ENCODE peak calls at places on chromosomes 16 and 17, in seven cellular contexts. F is GM23248, V is SJSA1, E is PC-3, U is lung, X is Peyer's patch, J is sigmoid colon. T is an unnamed sample. For H3K4me1, the result is how much of the 10 kb centered on the place peaks cover.

GRCh38 chr16:69861276-69862030 is 89.7 kb upstream of the CLEC18A start:
- DNase-seq in F (peak), V (no peak), E (no peak), U (peak), X (no peak), J (peak), T (no peak)

GRCh38 chr16:74064120-74064735 is 232.4 kb upstream of the PSMD7 start:
- DNase-seq in F (peak), V (no peak), E (no peak), U (no peak), X (no peak), J (no peak), T (no peak)

GRCh38 chr17:42337442-42337841 is 49.1 kb downstream of the STAT5A start:
- DNase-seq in F (peak), V (no peak), E (no peak), U (no peak), X (peak), J (no peak), T (no peak)

GRCh38 chr17:63024716-63025115 is 58.7 kb downstream of the TANC2 start:
- DNase-seq in F (peak), V (no peak), E (no peak), U (no peak), X (no peak), J (no peak), T (no peak)

GRCh38 chr17:50111687-50112655 is 16.8 kb downstream of the PDK2 start:
- DNase-seq in F (no peak), V (no peak), E (no peak), U (no peak), X (no peak), J (no peak), T (no peak)

GRCh38 chr17:67500261-67500660 is 123.2 kb downstream of the PITPNC1 start:
- DNase-seq in F (peak), V (no peak), E (peak), U (no peak), X (no peak), J (no peak), T (no peak)

GRCh38 chr17:75832652-75833400 is 11.4 kb downstream of the UNC13D start:
- DNase-seq in F (no peak), V (no peak), E (no peak), U (no peak), X (no peak), J (no peak), T (peak)

GRCh38 chr17:16873654-16874035 is 98.3 kb downstream of the TNFRSF13B start:
- DNase-seq in F (no peak), V (no peak), E (no peak), U (no peak), X (peak), J (no peak), T (no peak)

GRCh38 chr16:28180660-28181556 is 30.9 kb downstream of the XPO6 start:
- DNase-seq in F (peak), V (no peak), E (no peak), U (no peak), X (no peak), J (no peak), T (no peak)

GRCh38 chr16:49459953-49460735 is 86.5 kb downstream of the C16orf78 start:
- DNase-seq in F (no peak), V (peak), E (no peak), U (no peak), X (peak), J (peak), T (no peak)

GRCh38 chr16:10787304-10787703 is 31.3 kb downstream of the TVP23A start:
- DNase-seq in F (no peak), V (no peak), E (no peak), U (no peak), X (no peak), J (no peak), T (no peak)

GRCh38 chr17:46875849-46876352 is 24.5 kb downstream of the WNT9B start:
- DNase-seq in F (no peak), V (no peak), E (no peak), U (no peak), X (no peak), J (no peak), T (no peak)

GRCh38 chr17:9355841-9356240 is 219.8 kb downstream of the STX8 start:
- DNase-seq in F (no peak), V (no peak), E (no peak), U (no peak), X (no peak), J (no peak), T (no peak)

GRCh38 chr17:39094607-39095308 is 56.7 kb downstream of the PLXDC1 start:
- DNase-seq in F (no peak), V (no peak), E (no peak), U (no peak), X (peak), J (no peak), T (no peak)

DNA sequence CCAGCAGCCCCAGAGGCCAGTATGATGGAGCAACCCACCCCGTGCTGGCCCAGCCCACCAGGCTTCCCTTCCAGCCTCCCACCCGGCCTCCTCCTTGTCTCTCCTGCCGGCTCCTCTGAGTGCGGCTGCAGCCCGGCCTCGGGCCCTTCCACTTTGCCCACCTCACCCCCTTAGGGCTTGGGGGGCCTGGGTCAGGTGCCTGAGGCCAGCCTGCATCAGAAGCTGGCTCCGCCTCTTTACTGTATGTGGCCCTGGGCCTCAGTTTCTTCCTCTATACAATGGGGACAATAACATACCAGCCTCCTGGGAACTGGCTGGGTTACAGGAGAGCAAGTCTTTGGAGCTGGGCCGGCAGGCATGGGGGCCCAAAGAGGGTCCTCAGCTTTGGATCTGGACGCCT is 221.1 kb upstream of the CIBAR2 start:
- DNase-seq in F (no peak), V (no peak), E (no peak), U (no peak), X (no peak), J (no peak), T (no peak)
- H3K4me1 ChIP-seq in F (under half), V (under half), E (under half), U (under half), X (under half), J (under half), T (under half)

GRCh38 chr17:36706437-36706731 is 105.0 kb downstream of the MRM1 start:
- DNase-seq in F (no peak), V (no peak), E (no peak), U (no peak), X (no peak), J (no peak), T (no peak)
- H3K4me1 ChIP-seq in F (under half), V (under half), E (under half), U (under half), X (under half), J (under half), T (under half)

GRCh38 chr17:7439462-7440112 is at the start of gene FGF11:
- DNase-seq in F (peak), V (no peak), E (no peak), U (no peak), X (no peak), J (no peak), T (no peak)
- H3K4me1 ChIP-seq in F (under half), V (under half), E (under half), U (under half), X (under half), J (under half), T (under half)

DNA sequence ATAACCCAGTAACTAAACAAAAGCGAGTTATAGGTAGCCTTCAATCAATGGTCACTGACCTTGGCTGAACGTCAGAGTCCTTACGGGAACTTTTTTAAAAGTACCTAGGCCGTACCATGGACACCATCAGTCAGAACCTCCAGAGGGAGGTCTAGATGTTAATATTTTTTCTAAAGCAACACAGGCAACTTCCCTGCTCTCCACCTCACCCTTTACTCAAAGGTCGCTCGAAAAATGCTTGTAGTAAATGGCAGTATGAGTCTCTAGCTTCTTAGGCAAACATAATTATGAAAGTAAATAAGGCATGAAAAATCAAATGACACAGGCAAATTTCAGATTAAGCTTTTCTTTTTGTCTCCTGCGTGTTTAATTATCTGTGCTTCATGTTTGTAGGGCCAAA is 82.1 kb downstream of the SLC39A11 start:
- DNase-seq in F (no peak), V (no peak), E (no peak), U (no peak), X (no peak), J (no peak), T (no peak)
- H3K4me1 ChIP-seq in F (under half), V (under half), E (under half), U (under half), X (under half), J (under half), T (under half)

GRCh38 chr16:30474062-30474452 is 1.5 kb downstream of the ITGAL start:
- DNase-seq in F (no peak), V (no peak), E (no peak), U (no peak), X (no peak), J (no peak), T (no peak)
- H3K4me1 ChIP-seq in F (under half), V (under half), E (under half), U (under half), X (under half), J (under half), T (under half)

DNA sequence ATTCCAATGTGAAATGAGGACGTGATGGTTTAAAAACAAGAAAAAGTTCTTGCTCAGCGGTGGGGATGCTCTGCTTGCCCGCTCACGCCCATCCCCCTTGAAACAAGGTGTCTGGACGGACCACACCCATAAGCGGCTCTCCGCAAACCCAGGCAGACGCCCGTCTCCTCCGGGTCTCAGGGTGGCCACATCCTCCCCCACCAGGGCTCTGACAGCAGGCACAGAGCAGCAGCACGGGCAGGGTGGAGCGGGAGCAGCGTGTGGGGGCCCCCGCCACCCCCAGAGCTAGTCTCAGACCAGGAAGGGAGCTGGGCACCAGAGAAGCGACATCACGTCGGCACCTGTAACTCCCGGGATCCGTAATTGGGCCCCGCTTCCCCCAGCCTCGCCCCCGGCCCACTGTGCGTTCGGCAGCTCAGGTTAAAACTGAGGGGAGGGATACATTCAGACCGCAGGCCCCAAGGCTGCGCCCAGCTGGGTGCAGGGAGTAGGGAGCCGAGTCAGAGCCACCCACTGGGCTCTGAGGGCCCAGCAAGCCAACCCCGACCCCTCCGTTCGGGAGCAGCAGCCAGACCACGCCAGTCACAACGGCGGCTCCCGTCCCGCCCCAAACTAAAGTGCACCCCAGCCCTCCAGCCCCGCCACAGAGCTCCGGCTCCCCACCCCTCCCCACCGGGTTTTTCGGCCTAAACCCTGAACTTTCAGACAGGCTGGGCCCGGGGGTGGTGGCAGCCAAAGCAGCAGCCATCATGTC is 22.0 kb downstream of the CLUH start:
- DNase-seq in F (no peak), V (no peak), E (no peak), U (no peak), X (peak), J (peak), T (no peak)
- H3K4me1 ChIP-seq in F (under half), V (under half), E (under half), U (under half), X (under half), J (under half), T (under half)

DNA sequence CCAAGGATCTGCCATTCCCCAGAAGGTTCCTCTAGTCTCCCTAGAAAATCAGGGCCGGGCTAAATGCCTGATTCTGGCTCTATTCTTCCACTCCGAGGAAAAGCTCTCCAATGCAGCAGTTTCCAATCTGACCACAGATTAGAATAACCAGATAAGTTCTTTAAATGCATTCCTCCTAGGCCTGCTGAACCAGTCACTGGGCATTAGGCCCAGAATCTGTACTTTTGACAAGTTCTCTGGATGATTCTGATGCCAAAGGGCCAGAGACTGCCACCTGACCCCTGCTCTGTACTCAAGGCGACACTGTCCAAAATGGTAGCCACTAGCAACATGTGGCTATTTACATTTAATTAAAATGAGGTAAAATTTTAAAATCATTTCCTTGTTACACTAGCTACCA is 22.3 kb downstream of the MAP3K14 start:
- DNase-seq in F (peak), V (no peak), E (peak), U (peak), X (no peak), J (no peak), T (no peak)
- H3K4me1 ChIP-seq in F (half or more), V (under half), E (half or more), U (under half), X (under half), J (under half), T (under half)